ENCODE peak calls at places on chromosome 22, in eight cellular contexts. One of them, this sample, is unnamed.

GRCh38 chr22:33828302-33828701 is 92.0 kb downstream of the LARGE1 start:
- DNase-seq in choroid plexus epithelial cell: no peak
- DNase-seq in stomach: no peak
- DNase-seq in fibroblast of pulmonary artery: no peak
- DNase-seq in MM.1S: no peak
- DNase-seq in psoas muscle: no peak
- DNase-seq in uterus: no peak
- DNase-seq in fibroblast of mammary gland: no peak
- DNase-seq in this sample: no peak

GRCh38 chr22:19897726-19898515 is 43.2 kb upstream of the GNB1L start:
- DNase-seq in choroid plexus epithelial cell: no peak
- DNase-seq in stomach: no peak
- DNase-seq in fibroblast of pulmonary artery: no peak
- DNase-seq in MM.1S: no peak
- DNase-seq in psoas muscle: no peak
- DNase-seq in uterus: no peak
- DNase-seq in fibroblast of mammary gland: no peak
- DNase-seq in this sample: no peak

GRCh38 chr22:39174498-39175120 is 22.1 kb upstream of the CBX7 start:
- DNase-seq in choroid plexus epithelial cell: peak
- DNase-seq in stomach: peak
- DNase-seq in fibroblast of pulmonary artery: peak
- DNase-seq in MM.1S: no peak
- DNase-seq in psoas muscle: peak
- DNase-seq in uterus: peak
- DNase-seq in fibroblast of mammary gland: peak
- DNase-seq in this sample: peak

GRCh38 chr22:30751529-30751928 is 56.9 kb downstream of the OSBP2 start:
- DNase-seq in choroid plexus epithelial cell: no peak
- DNase-seq in stomach: no peak
- DNase-seq in fibroblast of pulmonary artery: no peak
- DNase-seq in MM.1S: no peak
- DNase-seq in psoas muscle: no peak
- DNase-seq in uterus: no peak
- DNase-seq in fibroblast of mammary gland: no peak
- DNase-seq in this sample: no peak

GRCh38 chr22:19891350-19892248 is 36.9 kb upstream of the GNB1L start:
- DNase-seq in choroid plexus epithelial cell: peak
- DNase-seq in stomach: no peak
- DNase-seq in fibroblast of pulmonary artery: peak
- DNase-seq in MM.1S: peak
- DNase-seq in psoas muscle: no peak
- DNase-seq in uterus: peak
- DNase-seq in fibroblast of mammary gland: peak
- DNase-seq in this sample: peak

GRCh38 chr22:44351685-44352377 is 39.1 kb upstream of the SHISAL1 start:
- DNase-seq in choroid plexus epithelial cell: peak
- DNase-seq in stomach: no peak
- DNase-seq in fibroblast of pulmonary artery: peak
- DNase-seq in MM.1S: no peak
- DNase-seq in psoas muscle: no peak
- DNase-seq in uterus: peak
- DNase-seq in fibroblast of mammary gland: peak
- DNase-seq in this sample: peak

GRCh38 chr22:48358886-48359612 is 1468.6 kb downstream of the BRD1 start:
- DNase-seq in choroid plexus epithelial cell: no peak
- DNase-seq in stomach: no peak
- DNase-seq in fibroblast of pulmonary artery: no peak
- DNase-seq in MM.1S: no peak
- DNase-seq in psoas muscle: peak
- DNase-seq in uterus: no peak
- DNase-seq in fibroblast of mammary gland: no peak
- DNase-seq in this sample: no peak

GRCh38 chr22:30117256-30117655 is 37.0 kb downstream of the HORMAD2 start:
- DNase-seq in choroid plexus epithelial cell: no peak
- DNase-seq in stomach: no peak
- DNase-seq in fibroblast of pulmonary artery: no peak
- DNase-seq in MM.1S: no peak
- DNase-seq in psoas muscle: no peak
- DNase-seq in uterus: no peak
- DNase-seq in fibroblast of mammary gland: no peak
- DNase-seq in this sample: no peak

GRCh38 chr22:36110306-36110791 is 50.2 kb downstream of the APOL3 start:
- DNase-seq in choroid plexus epithelial cell: no peak
- DNase-seq in stomach: no peak
- DNase-seq in fibroblast of pulmonary artery: peak
- DNase-seq in MM.1S: no peak
- DNase-seq in psoas muscle: peak
- DNase-seq in uterus: no peak
- DNase-seq in fibroblast of mammary gland: no peak
- DNase-seq in this sample: peak

GRCh38 chr22:36036167-36036624 is 7.6 kb upstream of the RBFOX2 start:
- DNase-seq in choroid plexus epithelial cell: no peak
- DNase-seq in stomach: no peak
- DNase-seq in fibroblast of pulmonary artery: no peak
- DNase-seq in MM.1S: no peak
- DNase-seq in psoas muscle: no peak
- DNase-seq in uterus: no peak
- DNase-seq in fibroblast of mammary gland: no peak
- DNase-seq in this sample: no peak

GRCh38 chr22:21014202-21015050 is 539 bp upstream of the P2RX6 start:
- DNase-seq in choroid plexus epithelial cell: peak
- DNase-seq in stomach: peak
- DNase-seq in fibroblast of pulmonary artery: peak
- DNase-seq in MM.1S: peak
- DNase-seq in psoas muscle: peak
- DNase-seq in uterus: peak
- DNase-seq in fibroblast of mammary gland: peak
- DNase-seq in this sample: peak

GRCh38 chr22:46806789-46807188 is 44.3 kb downstream of the TBC1D22A start:
- DNase-seq in choroid plexus epithelial cell: no peak
- DNase-seq in stomach: no peak
- DNase-seq in fibroblast of pulmonary artery: no peak
- DNase-seq in MM.1S: peak
- DNase-seq in psoas muscle: no peak
- DNase-seq in uterus: no peak
- DNase-seq in fibroblast of mammary gland: no peak
- DNase-seq in this sample: no peak

GRCh38 chr22:10961043-10961860 is 4566.7 kb upstream of the OR11H1 start:
- DNase-seq in choroid plexus epithelial cell: no peak
- DNase-seq in stomach: no peak
- DNase-seq in fibroblast of pulmonary artery: no peak
- DNase-seq in MM.1S: no peak
- DNase-seq in psoas muscle: peak
- DNase-seq in uterus: no peak
- DNase-seq in fibroblast of mammary gland: no peak
- DNase-seq in this sample: no peak

GRCh38 chr22:38056969-38057841 is at the start of gene PICK1:
- DNase-seq in choroid plexus epithelial cell: peak
- DNase-seq in stomach: peak
- DNase-seq in fibroblast of pulmonary artery: peak
- DNase-seq in MM.1S: peak
- DNase-seq in psoas muscle: peak
- DNase-seq in uterus: peak
- DNase-seq in fibroblast of mammary gland: peak
- DNase-seq in this sample: peak
- TF ChIP-seq CTCF in choroid plexus epithelial cell: no peak
- TF ChIP-seq CTCF in stomach: no peak
- TF ChIP-seq CTCF in fibroblast of pulmonary artery: no peak
- TF ChIP-seq CTCF in MM.1S: no peak
- TF ChIP-seq CTCF in psoas muscle: no peak
- TF ChIP-seq CTCF in uterus: peak
- TF ChIP-seq CTCF in fibroblast of mammary gland: no peak
- TF ChIP-seq CTCF in this sample: no peak

GRCh38 chr22:49928571-49929552 is 10.4 kb downstream of the CRELD2 start:
- DNase-seq in choroid plexus epithelial cell: no peak
- DNase-seq in stomach: no peak
- DNase-seq in fibroblast of pulmonary artery: no peak
- DNase-seq in MM.1S: no peak
- DNase-seq in psoas muscle: no peak
- DNase-seq in uterus: no peak
- DNase-seq in fibroblast of mammary gland: no peak
- DNase-seq in this sample: no peak
- H3K4me3 ChIP-seq in choroid plexus epithelial cell: no peak
- H3K4me3 ChIP-seq in stomach: peak
- H3K4me3 ChIP-seq in fibroblast of pulmonary artery: no peak
- H3K4me3 ChIP-seq in MM.1S: no peak
- H3K4me3 ChIP-seq in psoas muscle: no peak
- H3K4me3 ChIP-seq in uterus: no peak
- H3K4me3 ChIP-seq in fibroblast of mammary gland: no peak
- H3K4me3 ChIP-seq in this sample: no peak

DNA sequence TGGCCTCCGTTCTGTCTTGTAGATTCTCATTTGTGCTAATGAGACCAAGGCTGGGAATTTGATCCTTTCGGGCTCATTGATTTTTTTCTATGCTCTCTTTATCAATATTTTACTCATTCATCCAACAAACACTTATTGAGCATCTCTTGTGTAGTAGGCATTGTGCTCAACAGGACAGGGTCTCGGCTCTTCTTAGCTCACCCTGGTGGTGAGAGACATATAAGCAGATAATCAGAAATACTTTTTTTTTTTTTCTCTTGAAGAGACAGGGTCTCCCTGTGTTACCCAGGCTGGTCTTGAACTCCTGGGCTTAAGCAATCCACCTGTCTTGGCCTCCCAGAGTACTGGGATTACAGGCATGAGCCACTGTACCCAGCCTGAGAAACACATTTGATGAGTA is 48.0 kb upstream of the SLC5A1 start:
- DNase-seq in choroid plexus epithelial cell: peak
- DNase-seq in stomach: no peak
- DNase-seq in fibroblast of pulmonary artery: no peak
- DNase-seq in MM.1S: no peak
- DNase-seq in psoas muscle: no peak
- DNase-seq in uterus: no peak
- DNase-seq in fibroblast of mammary gland: no peak
- DNase-seq in this sample: no peak
- TF ChIP-seq CTCF in choroid plexus epithelial cell: peak
- TF ChIP-seq CTCF in stomach: no peak
- TF ChIP-seq CTCF in fibroblast of pulmonary artery: peak
- TF ChIP-seq CTCF in MM.1S: no peak
- TF ChIP-seq CTCF in psoas muscle: no peak
- TF ChIP-seq CTCF in uterus: no peak
- TF ChIP-seq CTCF in fibroblast of mammary gland: peak
- TF ChIP-seq CTCF in this sample: no peak

GRCh38 chr22:42719133-42719532 is 1.5 kb downstream of the A4GALT start:
- DNase-seq in choroid plexus epithelial cell: no peak
- DNase-seq in stomach: no peak
- DNase-seq in fibroblast of pulmonary artery: no peak
- DNase-seq in MM.1S: no peak
- DNase-seq in psoas muscle: no peak
- DNase-seq in uterus: no peak
- DNase-seq in fibroblast of mammary gland: no peak
- DNase-seq in this sample: peak
- H3K4me3 ChIP-seq in choroid plexus epithelial cell: peak
- H3K4me3 ChIP-seq in stomach: peak
- H3K4me3 ChIP-seq in fibroblast of pulmonary artery: peak
- H3K4me3 ChIP-seq in MM.1S: no peak
- H3K4me3 ChIP-seq in psoas muscle: peak
- H3K4me3 ChIP-seq in uterus: peak
- H3K4me3 ChIP-seq in fibroblast of mammary gland: peak
- H3K4me3 ChIP-seq in this sample: peak

DNA sequence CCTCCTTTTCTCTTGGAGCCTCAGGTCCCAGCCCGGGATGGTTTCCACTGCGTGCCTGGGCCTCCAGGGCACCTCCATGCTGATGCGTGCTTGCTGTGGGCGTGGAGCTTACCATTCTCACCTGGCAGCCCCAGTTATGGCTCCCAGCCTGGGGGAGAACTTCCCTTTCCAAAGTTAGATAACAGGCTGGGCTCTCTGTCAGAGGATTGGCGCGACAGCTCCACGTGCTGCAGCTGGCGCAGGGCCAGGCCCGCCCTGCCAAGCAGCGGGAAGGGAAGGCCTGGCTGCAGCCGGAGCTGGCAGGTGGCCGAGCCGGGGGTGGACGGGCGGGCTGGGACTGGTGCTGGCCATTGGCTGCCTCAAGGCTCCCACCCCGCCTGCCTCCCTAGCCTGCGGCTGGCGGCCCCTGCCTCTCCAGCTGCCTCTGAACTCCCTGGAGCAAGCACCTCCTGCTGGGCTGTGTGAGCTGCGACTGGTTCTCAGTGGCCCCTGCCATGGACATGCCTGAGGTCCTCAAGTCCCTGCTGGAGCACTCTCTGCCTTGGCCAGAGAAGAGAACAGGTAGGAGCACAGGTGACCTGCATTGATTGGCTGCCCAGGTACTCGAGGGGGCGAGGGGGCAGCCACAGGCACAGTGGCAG is 14.6 kb upstream of the TEF start:
- DNase-seq in choroid plexus epithelial cell: peak
- DNase-seq in stomach: peak
- DNase-seq in fibroblast of pulmonary artery: peak
- DNase-seq in MM.1S: no peak
- DNase-seq in psoas muscle: peak
- DNase-seq in uterus: peak
- DNase-seq in fibroblast of mammary gland: peak
- DNase-seq in this sample: peak
- TF ChIP-seq CTCF in choroid plexus epithelial cell: peak
- TF ChIP-seq CTCF in stomach: no peak
- TF ChIP-seq CTCF in fibroblast of pulmonary artery: peak
- TF ChIP-seq CTCF in MM.1S: no peak
- TF ChIP-seq CTCF in psoas muscle: peak
- TF ChIP-seq CTCF in uterus: peak
- TF ChIP-seq CTCF in fibroblast of mammary gland: peak
- TF ChIP-seq CTCF in this sample: peak

GRCh38 chr22:22902247-22902962 is 14.8 kb downstream of the IGLL5 start:
- DNase-seq in choroid plexus epithelial cell: no peak
- DNase-seq in stomach: no peak
- DNase-seq in fibroblast of pulmonary artery: no peak
- DNase-seq in MM.1S: no peak
- DNase-seq in psoas muscle: peak
- DNase-seq in uterus: no peak
- DNase-seq in fibroblast of mammary gland: no peak
- DNase-seq in this sample: no peak
- H3K4me3 ChIP-seq in choroid plexus epithelial cell: no peak
- H3K4me3 ChIP-seq in stomach: no peak
- H3K4me3 ChIP-seq in fibroblast of pulmonary artery: no peak
- H3K4me3 ChIP-seq in MM.1S: no peak
- H3K4me3 ChIP-seq in psoas muscle: no peak
- H3K4me3 ChIP-seq in uterus: no peak
- H3K4me3 ChIP-seq in fibroblast of mammary gland: no peak
- H3K4me3 ChIP-seq in this sample: no peak

This sample was measured in fibroblast of the aortic adventitia.